ENCODE peak calls at places on chromosomes 12 and 14, in five cellular contexts. Y is non-pigmented ciliary epithelial cell, T is amniotic epithelial cell, I is iris pigment epithelial cell, V is thyroid gland. Q is an unnamed sample.
A peak's percentile ranks its signal among the peaks of the same experiment; 100 is the strongest.

GRCh38 chr14:95217391-95217900 is 60.1 kb upstream of the DICER1 start:
- DNase-seq in Y (no peak), T (peak; percentile 46), I (peak; percentile 74), V (no peak), Q (no peak)

GRCh38 chr12:14827043-14827442 is 13.1 kb upstream of the SMCO3 start:
- DNase-seq in Y (no peak), T (no peak), I (no peak), V (no peak), Q (no peak)

GRCh38 chr12:119682635-119683340 is 14.9 kb downstream of the PRKAB1 start:
- DNase-seq in Y (no peak), T (no peak), I (no peak), V (no peak), Q (no peak)

GRCh38 chr12:27179399-27180214 is 64.5 kb upstream of the STK38L start:
- DNase-seq in Y (peak; percentile 99), T (peak; percentile 97), I (peak; percentile 99), V (no peak), Q (peak; percentile 2)

GRCh38 chr12:27896419-27896990 is 76.0 kb downstream of the PTHLH start:
- DNase-seq in Y (no peak), T (no peak), I (no peak), V (no peak), Q (no peak)

GRCh38 chr12:26274441-26275312 is 79.3 kb downstream of the SSPN start:
- DNase-seq in Y (peak; percentile 100), T (peak; percentile 100), I (peak; percentile 100), V (peak; percentile 78), Q (peak; percentile 61)

GRCh38 chr12:118058881-118059644 is 1.9 kb downstream of the WSB2 start:
- DNase-seq in Y (no peak), T (peak; percentile 55), I (peak; percentile 65), V (no peak), Q (no peak)

GRCh38 chr12:93441111-93441616 is 583 bp downstream of the UBE2N start:
- DNase-seq in Y (no peak), T (peak; percentile 22), I (no peak), V (peak; percentile 28), Q (no peak)

GRCh38 chr14:103132381-103133212 is 9.3 kb downstream of the TNFAIP2 start:
- DNase-seq in Y (no peak), T (no peak), I (peak; percentile 34), V (peak; percentile 54), Q (no peak)

GRCh38 chr12:115599251-115599811 is 678.2 kb downstream of the MED13L start:
- DNase-seq in Y (no peak), T (no peak), I (no peak), V (peak; percentile 20), Q (no peak)

GRCh38 chr14:94312481-94313246 is 10.5 kb downstream of the SERPINA6 start:
- DNase-seq in Y (no peak), T (no peak), I (no peak), V (no peak), Q (no peak)

GRCh38 chr14:90922141-90922540 is 105.9 kb upstream of the TTC7B start:
- DNase-seq in Y (no peak), T (no peak), I (no peak), V (no peak), Q (no peak)

GRCh38 chr14:74190910-74191575 is 48.2 kb upstream of the VSX2 start:
- DNase-seq in Y (no peak), T (peak; percentile 2), I (no peak), V (peak; percentile 58), Q (no peak)

Q was measured in SHP77.